ENCODE peak calls at places on chromosome 3, in ten cellular contexts. F, R, E, K, V, C, O, U, W and S are unnamed samples.

GRCh38 chr3:11603628-11604027 is 40.1 kb downstream of the VGLL4 start:
- DNase-seq in F (no peak), E (no peak), R (peak), V (no peak), K (no peak), W (peak), C (peak), O (no peak), U (peak), S (peak)

GRCh38 chr3:155934215-155934614 is 63.8 kb downstream of the GMPS start:
- DNase-seq in O (no peak), E (no peak), K (no peak), W (no peak), F (no peak), R (peak), C (peak), U (peak), V (no peak), S (no peak)

GRCh38 chr3:116443096-116443793 is 2.0 kb downstream of the LSAMP start:
- DNase-seq in O (no peak), C (peak), V (no peak), F (no peak), U (peak), R (no peak), E (no peak), W (no peak), K (no peak), S (no peak)

GRCh38 chr3:114409291-114409690 is 115.5 kb downstream of the TIGIT start:
- DNase-seq in O (no peak), K (no peak), R (no peak), F (no peak), V (no peak), U (no peak), C (peak), W (no peak), E (no peak), S (no peak)

GRCh38 chr3:112685435-112685834 is 44.5 kb upstream of the CCDC80 start:
- DNase-seq in F (no peak), K (no peak), V (no peak), W (no peak), R (peak), O (no peak), E (no peak), U (peak), C (peak), S (peak)

GRCh38 chr3:3799173-3800075 is at the start of gene LRRN1:
- DNase-seq in F (no peak), U (no peak), O (no peak), V (peak), R (peak), W (peak), K (peak), E (peak), C (peak), S (no peak)

GRCh38 chr3:125386811-125387210 is 11.7 kb upstream of the ZNF148 start:
- DNase-seq in R (no peak), O (no peak), K (no peak), E (no peak), V (no peak), W (no peak), C (peak), F (no peak), U (peak), S (peak)

GRCh38 chr3:196073188-196073838 is 8.6 kb downstream of the TFRC start:
- DNase-seq in K (peak), O (peak), F (peak), W (no peak), V (peak), R (peak), E (peak), U (peak), C (peak), S (peak)